ENCODE peak calls at places on chromosomes 12 and 14, in five cellular contexts. X, E, U, I and V are unnamed samples.

GRCh38 chr12:83250866-83251265 is 564.2 kb downstream of the TMTC2 start:
- DNase-seq in X (no peak), I (no peak), E (no peak), U (no peak), V (no peak)

GRCh38 chr12:54981796-54982195 is 2.8 kb downstream of the TESPA1 start:
- DNase-seq in U (no peak), X (no peak), E (no peak), I (no peak), V (no peak)

GRCh38 chr14:68146812-68147211 is 327.2 kb downstream of the RAD51B start:
- DNase-seq in X (peak), E (no peak), U (no peak), I (no peak), V (no peak)

GRCh38 chr12:124700810-124701594 is 133.6 kb upstream of the NCOR2 start:
- DNase-seq in X (no peak), E (no peak), I (no peak), U (no peak), V (no peak)

GRCh38 chr14:77051101-77051500 is 22.6 kb upstream of the IRF2BPL start:
- DNase-seq in U (no peak), I (no peak), X (no peak), E (peak), V (no peak)

GRCh38 chr12:9040484-9041186 is 51.3 kb downstream of the KLRG1 start:
- DNase-seq in E (no peak), X (no peak), U (no peak), I (no peak), V (no peak)

GRCh38 chr12:115998119-115998633 is 279.3 kb downstream of the MED13L start:
- DNase-seq in X (peak), U (no peak), I (peak), E (peak), V (peak)

GRCh38 chr12:67651380-67651695 is 2.8 kb downstream of the DYRK2 start:
- DNase-seq in X (no peak), I (peak), U (no peak), E (peak), V (no peak)

GRCh38 chr12:89999699-90000505 is 291.3 kb upstream of the ATP2B1 start:
- DNase-seq in I (no peak), U (no peak), X (no peak), E (no peak), V (no peak)

GRCh38 chr12:130280226-130280625 is 57.5 kb upstream of the PIWIL1 start:
- DNase-seq in E (no peak), U (no peak), X (no peak), I (no peak), V (no peak)

GRCh38 chr12:130286741-130287140 is 50.9 kb upstream of the PIWIL1 start:
- DNase-seq in X (no peak), I (no peak), E (no peak), U (no peak), V (no peak)

GRCh38 chr12:130286041-130286440 is 51.6 kb upstream of the PIWIL1 start:
- DNase-seq in I (peak), U (no peak), E (peak), X (no peak), V (no peak)

DNA sequence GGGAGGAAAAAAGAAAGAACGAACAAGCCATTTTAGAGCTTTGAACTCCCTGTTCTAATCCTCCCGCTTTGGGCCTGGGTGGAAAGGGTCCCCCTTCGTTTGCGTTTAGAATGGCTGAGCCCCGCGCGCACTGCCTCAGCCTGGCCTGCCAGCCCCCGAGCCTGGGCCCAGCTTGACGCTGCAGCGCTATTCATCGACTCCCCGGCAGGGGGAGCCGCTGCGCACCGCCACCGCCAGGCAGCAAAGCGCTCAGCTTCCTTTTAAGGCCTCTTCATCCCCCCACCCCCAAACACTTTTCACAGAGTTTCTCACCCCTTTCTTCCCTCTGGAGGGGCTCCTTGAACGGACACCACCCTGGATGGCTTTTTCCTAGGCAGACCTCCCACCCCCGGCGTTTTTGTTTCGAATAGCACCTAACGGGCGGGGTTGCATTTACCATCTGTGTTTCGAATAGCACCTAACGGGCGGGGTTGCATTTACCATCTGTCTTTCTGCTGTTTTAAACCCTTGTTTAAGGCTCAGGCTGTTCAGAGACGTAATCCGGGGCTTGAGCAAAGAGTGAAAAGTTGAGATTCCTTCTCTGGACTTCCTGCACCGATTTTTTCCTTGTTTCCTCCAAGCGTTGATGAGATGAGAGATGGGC is 56.4 kb upstream of the PIWIL1 start:
- DNase-seq in E (peak), U (no peak), I (no peak), X (no peak), V (no peak)
- H3K9ac ChIP-seq in E (no peak), U (no peak), I (no peak), X (no peak), V (no peak)

DNA sequence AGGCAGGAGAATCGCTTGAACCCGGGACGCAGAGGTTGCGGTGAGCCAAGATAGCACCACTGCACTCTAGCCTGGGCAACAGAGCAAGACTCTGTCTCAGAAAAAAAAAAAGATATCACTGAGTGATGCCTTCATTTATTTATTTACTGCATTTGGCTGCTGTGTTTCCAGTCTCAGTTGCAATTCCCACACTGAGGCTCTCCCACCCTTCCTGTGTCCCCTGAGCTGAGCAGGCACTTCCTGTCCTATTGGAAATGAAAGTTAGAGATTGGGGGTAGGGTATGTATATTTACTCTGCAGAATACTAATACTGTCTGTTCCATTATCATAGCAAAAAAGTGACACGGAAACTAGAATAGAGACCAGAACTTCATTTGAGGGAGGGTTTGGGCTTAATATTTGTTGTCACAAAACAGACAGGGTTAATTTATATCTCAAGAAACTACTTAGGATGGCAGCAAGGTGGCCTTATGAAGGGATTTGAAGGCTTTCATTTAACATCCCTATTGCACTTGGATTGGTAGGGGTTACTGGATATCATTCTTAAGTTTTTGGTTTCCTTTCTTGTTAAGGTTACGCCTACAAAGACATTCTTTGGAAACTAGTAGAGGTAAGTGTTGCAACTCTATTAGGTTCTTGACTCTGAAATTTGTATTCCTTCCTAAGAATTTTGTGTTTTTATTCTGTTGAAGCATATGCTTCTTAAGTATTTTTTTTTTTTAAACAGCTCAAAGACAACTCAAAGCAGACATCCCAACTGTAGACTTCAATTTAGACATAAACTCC is 1.4 kb upstream of the RBMS2 start:
- DNase-seq in U (no peak), E (no peak), I (no peak), X (no peak), V (no peak)
- H3K4me3 ChIP-seq in U (no peak), E (no peak), I (no peak), X (no peak), V (peak)

DNA sequence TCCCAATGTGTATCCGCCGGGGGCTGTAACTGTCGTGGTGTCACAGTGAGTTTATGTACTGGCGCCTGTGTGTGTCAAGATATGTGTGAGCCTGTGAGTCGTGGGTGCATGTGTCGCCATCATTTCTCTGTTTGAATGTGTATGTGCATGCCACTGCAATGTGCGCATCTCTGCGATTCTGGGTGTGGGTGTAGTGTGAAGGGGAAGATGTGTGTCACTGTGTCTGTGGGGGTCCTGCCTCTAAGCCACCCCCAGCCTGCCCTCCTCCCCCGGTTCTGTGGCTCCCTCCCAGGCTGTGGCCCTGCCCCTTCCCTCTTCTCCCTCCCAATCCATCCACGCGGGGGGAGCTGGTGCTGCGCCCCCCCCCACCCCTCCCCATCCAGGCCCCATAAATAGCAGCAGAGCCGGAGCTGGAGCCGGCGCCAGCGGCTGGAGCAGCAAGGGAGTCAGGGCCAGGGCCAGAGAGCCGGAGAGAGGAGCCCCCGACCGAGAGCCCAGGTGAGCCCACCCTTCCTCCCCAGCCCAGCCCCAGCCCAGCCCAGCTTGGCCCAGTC is at the start of gene CPNE6:
- DNase-seq in U (no peak), I (no peak), E (no peak), X (no peak), V (no peak)
- TF ChIP-seq POLR2AphosphoS5 in U (no peak), I (no peak), E (no peak), X (no peak), V (no peak)

GRCh38 chr14:60758875-60759274 is 24.3 kb downstream of the MNAT1 start:
- DNase-seq in I (no peak), E (no peak), U (no peak), X (no peak), V (no peak)
- H3K9ac ChIP-seq in I (no peak), E (no peak), U (no peak), X (no peak), V (no peak)

GRCh38 chr14:105087308-105087962 is 22.2 kb upstream of the GPR132 start:
- DNase-seq in X (no peak), E (peak), U (no peak), I (no peak), V (no peak)

GRCh38 chr14:105086833-105087307 is 21.6 kb upstream of the GPR132 start:
- DNase-seq in X (peak), U (no peak), E (peak), I (peak), V (no peak)

GRCh38 chr14:105088812-105089745 is 23.8 kb upstream of the GPR132 start:
- DNase-seq in E (no peak), I (no peak), U (no peak), X (no peak), V (no peak)

GRCh38 chr14:105089746-105090492 is 24.7 kb upstream of the GPR132 start:
- DNase-seq in U (no peak), I (no peak), E (no peak), X (no peak), V (no peak)

DNA sequence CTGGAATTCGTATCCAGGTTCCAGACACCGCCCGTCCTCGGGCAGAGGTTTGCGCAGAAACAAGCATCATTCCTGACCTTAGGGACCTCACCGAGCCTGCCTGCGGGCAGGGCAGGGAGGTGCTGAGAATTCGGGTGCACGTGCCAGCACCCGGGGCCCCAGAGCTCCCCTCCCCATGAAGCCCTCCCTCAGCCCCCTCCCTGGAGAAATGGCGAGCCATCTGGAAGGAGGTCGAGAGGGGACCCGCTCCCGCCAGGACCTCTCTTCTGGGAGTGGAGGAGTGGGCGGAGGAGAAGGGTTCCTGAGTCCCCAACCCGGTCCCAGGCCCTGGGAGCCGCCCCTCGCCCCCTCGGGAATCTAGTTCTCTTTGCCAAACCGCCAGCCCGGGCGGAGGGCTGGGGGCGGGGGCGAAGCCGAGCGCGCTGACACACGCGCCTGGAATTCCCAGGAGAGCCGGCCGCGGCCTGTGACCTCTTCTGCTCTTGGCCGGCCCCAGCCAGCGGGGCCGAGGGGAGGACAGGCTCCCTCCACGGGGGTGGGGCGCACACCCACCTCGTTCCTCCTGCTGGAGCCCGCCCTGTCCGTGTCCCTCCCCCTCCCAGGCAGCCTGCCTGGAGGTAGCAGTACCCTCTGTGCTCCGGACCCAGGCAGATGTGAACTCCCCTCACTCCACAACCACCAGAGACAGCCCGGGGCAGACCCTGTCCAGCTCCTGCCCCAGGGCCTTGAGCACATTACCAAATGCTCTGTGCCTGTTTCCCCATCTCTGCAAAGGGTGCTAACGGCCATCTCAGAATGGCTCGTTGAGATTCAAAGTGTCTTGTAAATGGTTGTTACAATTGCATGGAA is 23.0 kb upstream of the GPR132 start:
- DNase-seq in U (no peak), E (peak), I (peak), X (no peak), V (no peak)
- H3K4me3 ChIP-seq in U (peak), E (no peak), I (peak), X (peak), V (peak)